ENCODE peak calls at places on chromosomes 13 and 19, in five cellular contexts. T, Z, W, M and P are unnamed samples.
A peak's percentile ranks its signal among the peaks of the same experiment; 100 is the strongest.

GRCh38 chr13:60627071-60627686 is 230.2 kb downstream of the TDRD3 start:
- DNase-seq in Z (peak; percentile 18), M (no peak), W (peak; percentile 93), T (peak; percentile 20), P (peak; percentile 8)

GRCh38 chr19:2557093-2557440 is 81.1 kb downstream of the GADD45B start:
- DNase-seq in T (no peak), M (no peak), W (no peak), Z (no peak), P (no peak)

GRCh38 chr19:5103061-5103701 is 134.3 kb downstream of the KDM4B start:
- DNase-seq in Z (no peak), W (peak; percentile 73), T (peak; percentile 18), M (no peak), P (peak; percentile 67)

GRCh38 chr19:56547535-56547934 is 8.8 kb downstream of the ZFP28 start:
- DNase-seq in T (no peak), M (no peak), Z (no peak), W (no peak), P (no peak)

GRCh38 chr13:28637714-28638355 is 21.1 kb upstream of the POMP start:
- DNase-seq in Z (no peak), T (no peak), W (no peak), M (no peak), P (no peak)

GRCh38 chr19:3589439-3589838 is 4.2 kb downstream of the GIPC3 start:
- DNase-seq in W (no peak), Z (no peak), M (no peak), T (no peak), P (no peak)

GRCh38 chr19:42926781-42927180 is 9.1 kb upstream of the PSG6 start:
- DNase-seq in W (no peak), M (no peak), T (no peak), Z (no peak), P (no peak)

GRCh38 chr19:8131517-8131916 is 17.9 kb downstream of the FBN3 start:
- DNase-seq in T (no peak), M (no peak), W (no peak), Z (no peak), P (no peak)

GRCh38 chr13:73000027-73000674 is 58.7 kb upstream of the KLF5 start:
- DNase-seq in M (no peak), T (peak; percentile 71), Z (no peak), W (no peak), P (no peak)

GRCh38 chr19:48190288-48191284 is 20.1 kb downstream of the ZSWIM9 start:
- DNase-seq in M (no peak), Z (peak; percentile 92), T (peak; percentile 70), W (no peak), P (peak; percentile 71)

GRCh38 chr19:39941615-39942507 is 7.4 kb upstream of the FCGBP start:
- DNase-seq in M (no peak), T (peak; percentile 84), W (no peak), Z (no peak), P (no peak)

GRCh38 chr13:51997641-51998330 is 13.5 kb downstream of the ATP7B start:
- DNase-seq in W (no peak), M (no peak), Z (no peak), T (no peak), P (no peak)

GRCh38 chr19:45404557-45405434 is at the start of gene PPP1R13L:
- DNase-seq in T (peak; percentile 76), W (peak; percentile 79), M (peak; percentile 97), Z (no peak), P (peak; percentile 67)

GRCh38 chr13:43245374-43245964 is 222.1 kb downstream of the DNAJC15 start:
- DNase-seq in M (peak; percentile 66), Z (no peak), T (peak; percentile 89), W (no peak), P (no peak)

GRCh38 chr19:50205681-50206138 is 2.3 kb downstream of the MYH14 start:
- DNase-seq in Z (no peak), W (peak; percentile 83), M (no peak), T (no peak), P (no peak)

GRCh38 chr13:84524586-84524985 is 642.3 kb upstream of the SLITRK1 start:
- DNase-seq in T (no peak), M (no peak), Z (no peak), W (no peak), P (no peak)